ENCODE peak calls at places on chromosome 9, in five cellular contexts. E is mammary epithelial cell, T is Caco-2, D is AG09319, U is dorsolateral prefrontal cortex. J is an unnamed sample.

GRCh38 chr9:108913391-108913790 is 20.5 kb downstream of the ELP1 start:
- DNase-seq in E (no peak), T (no peak), D (no peak), U (no peak), J (peak)

GRCh38 chr9:109399258-109399767 is 78.5 kb upstream of the EPB41L4B start:
- DNase-seq in E (no peak), T (no peak), D (no peak), U (no peak), J (no peak)

GRCh38 chr9:135129137-135129695 is 41.7 kb downstream of the OLFM1 start:
- DNase-seq in E (no peak), T (no peak), D (no peak), U (no peak), J (no peak)

GRCh38 chr9:20558609-20559016 is 63.7 kb downstream of the MLLT3 start:
- DNase-seq in E (peak), T (no peak), D (peak), U (no peak), J (peak)

GRCh38 chr9:7879551-7880245 is 80.1 kb upstream of the DMAC1 start:
- DNase-seq in E (peak), T (no peak), D (no peak), U (no peak), J (peak)

GRCh38 chr9:135126480-135127187 is 39.2 kb downstream of the OLFM1 start:
- DNase-seq in E (peak), T (no peak), D (no peak), U (peak), J (peak)

GRCh38 chr9:89527084-89527483 is 29.2 kb upstream of the SEMA4D start:
- DNase-seq in E (no peak), T (no peak), D (no peak), U (no peak), J (no peak)

GRCh38 chr9:18184034-18184800 is 289.7 kb upstream of the ADAMTSL1 start:
- DNase-seq in E (no peak), T (no peak), D (no peak), U (no peak), J (no peak)

GRCh38 chr9:8492034-8492433 is 692.5 kb upstream of the DMAC1 start:
- DNase-seq in E (no peak), T (no peak), D (no peak), U (no peak), J (no peak)

GRCh38 chr9:86202338-86202882 is 57.0 kb downstream of the C9orf153 start:
- DNase-seq in E (peak), T (no peak), D (peak), U (no peak), J (peak)

GRCh38 chr9:121122450-121123032 is 47.8 kb downstream of the CNTRL start:
- DNase-seq in E (peak), T (no peak), D (no peak), U (no peak), J (peak)

GRCh38 chr9:134413890-134414731 is 87.9 kb downstream of the RXRA start:
- DNase-seq in E (peak), T (no peak), D (no peak), U (peak), J (peak)

GRCh38 chr9:114098660-114099522 is at the start of gene KIF12:
- DNase-seq in E (no peak), T (peak), D (no peak), U (peak), J (no peak)

GRCh38 chr9:108776920-108777650 is 78.7 kb downstream of the ACTL7B start:
- DNase-seq in E (peak), T (no peak), D (peak), U (no peak), J (peak)

GRCh38 chr9:75775173-75775572 is 115.3 kb upstream of the PCSK5 start:
- DNase-seq in E (no peak), T (no peak), D (no peak), U (no peak), J (no peak)

GRCh38 chr9:112866662-112867274 is 23.9 kb downstream of the SLC46A2 start:
- DNase-seq in E (peak), T (peak), D (peak), U (no peak), J (peak)

DNA sequence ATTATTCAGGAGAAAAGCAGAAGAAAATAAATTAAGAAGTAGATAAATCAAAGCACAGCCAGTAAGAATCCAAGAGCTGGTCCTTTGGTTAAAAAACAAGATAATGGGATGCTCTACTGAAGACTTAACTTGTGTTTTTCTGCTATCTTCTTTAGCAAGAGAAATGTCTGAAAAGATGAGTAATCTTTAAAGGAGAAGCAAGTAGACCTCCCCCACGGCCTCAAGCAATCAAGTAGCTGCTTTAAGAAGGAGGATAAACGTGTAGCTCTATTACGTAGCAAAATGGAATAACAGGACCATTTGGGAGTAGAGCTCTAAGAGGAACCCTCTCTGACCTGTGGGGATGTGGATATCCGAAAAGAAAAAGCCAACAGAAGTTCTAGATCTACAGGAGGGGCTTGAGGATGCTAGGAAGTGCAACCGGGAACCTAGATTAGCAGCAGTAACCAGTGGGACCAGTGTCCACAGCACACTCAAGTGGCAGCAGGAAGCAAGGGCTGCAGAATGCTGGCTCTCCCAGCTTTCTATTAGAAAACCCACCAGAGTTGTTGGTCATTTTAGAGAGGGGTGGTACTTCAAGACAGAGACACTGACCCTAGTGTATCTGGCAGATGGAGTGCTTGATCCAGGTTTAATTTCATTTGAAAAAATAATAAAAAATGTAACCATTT is 185.4 kb downstream of the GABBR2 start:
- DNase-seq in E (peak), T (no peak), D (no peak), U (no peak), J (peak)
- TF ChIP-seq CTCF in E (peak), T (peak), D (peak), U (no peak), J (peak)

GRCh38 chr9:95609426-95609825 is 92.7 kb upstream of the PTCH1 start:
- DNase-seq in E (no peak), T (no peak), D (no peak), U (no peak), J (no peak)

GRCh38 chr9:95613670-95614069 is 96.9 kb upstream of the PTCH1 start:
- DNase-seq in E (no peak), T (no peak), D (no peak), U (no peak), J (no peak)

GRCh38 chr9:95611354-95611753 is 94.6 kb upstream of the PTCH1 start:
- DNase-seq in E (no peak), T (no peak), D (no peak), U (no peak), J (no peak)

GRCh38 chr9:95606951-95607350 is 90.2 kb upstream of the PTCH1 start:
- DNase-seq in E (no peak), T (no peak), D (no peak), U (no peak), J (no peak)

DNA sequence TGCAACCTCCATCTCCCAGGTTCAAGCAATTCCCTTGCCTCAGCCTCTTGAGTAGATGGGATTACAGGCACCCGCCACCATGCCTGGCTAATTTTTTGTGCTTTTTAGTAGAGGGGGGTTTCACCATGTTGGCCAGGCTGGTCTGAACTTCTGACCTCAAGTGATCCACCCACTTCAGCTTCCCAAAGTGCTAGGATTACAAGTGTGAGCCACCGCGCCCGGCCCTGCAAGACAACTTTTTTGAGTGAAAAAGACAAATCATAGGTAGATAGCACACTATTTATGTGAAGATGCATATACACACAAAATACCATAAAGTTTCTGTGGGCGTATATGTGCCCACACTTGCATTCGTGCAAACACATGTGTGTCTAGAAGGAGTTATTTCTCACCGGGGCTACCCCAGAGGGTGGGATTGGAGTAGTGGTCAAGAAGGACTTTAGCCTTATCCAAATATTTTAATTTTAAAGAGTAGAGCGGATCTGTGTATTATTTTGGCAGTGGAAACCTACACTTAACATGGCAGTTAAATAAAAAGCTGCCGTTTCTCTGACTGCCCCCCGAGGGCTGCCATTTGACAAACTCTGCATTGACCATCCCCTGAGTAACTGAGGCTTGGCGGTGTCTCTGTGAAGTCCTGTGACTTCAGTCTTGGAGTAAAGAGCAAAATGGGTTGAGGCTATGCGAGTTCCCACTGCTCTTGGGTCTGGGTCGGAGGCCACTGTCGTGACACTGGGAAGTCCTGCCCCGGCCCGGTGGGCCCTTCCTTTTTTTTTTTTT is 93.4 kb upstream of the PTCH1 start:
- DNase-seq in E (no peak), T (no peak), D (no peak), U (no peak), J (no peak)
- TF ChIP-seq CTCF in E (no peak), T (no peak), D (no peak), U (no peak), J (no peak)

GRCh38 chr9:4327504-4328191 is 27.8 kb upstream of the GLIS3 start:
- DNase-seq in E (peak), T (no peak), D (peak), U (no peak), J (peak)
- TF ChIP-seq CTCF in E (no peak), T (no peak), D (peak), U (no peak), J (peak)

GRCh38 chr9:131008909-131009618 is at the start of gene LAMC3:
- DNase-seq in E (no peak), T (no peak), D (no peak), U (no peak), J (no peak)
- TF ChIP-seq CTCF in E (no peak), T (peak), D (peak), U (peak), J (peak)

GRCh38 chr9:15115041-15115440 is 192.0 kb downstream of the TTC39B start:
- DNase-seq in E (no peak), T (no peak), D (no peak), U (no peak), J (no peak)
- TF ChIP-seq CTCF in E (no peak), T (no peak), D (no peak), U (no peak), J (no peak)

GRCh38 chr9:38390851-38391250 is 1.7 kb upstream of the ALDH1B1 start:
- DNase-seq in E (no peak), T (no peak), D (no peak), U (no peak), J (no peak)

GRCh38 chr9:38393128-38393809 is 767 bp downstream of the ALDH1B1 start:
- DNase-seq in E (no peak), T (no peak), D (no peak), U (no peak), J (no peak)

GRCh38 chr9:38391278-38392118 is 1.0 kb upstream of the ALDH1B1 start:
- DNase-seq in E (no peak), T (no peak), D (no peak), U (no peak), J (no peak)

GRCh38 chr9:38394419-38394818 is 1.9 kb downstream of the ALDH1B1 start:
- DNase-seq in E (no peak), T (no peak), D (no peak), U (no peak), J (no peak)

DNA sequence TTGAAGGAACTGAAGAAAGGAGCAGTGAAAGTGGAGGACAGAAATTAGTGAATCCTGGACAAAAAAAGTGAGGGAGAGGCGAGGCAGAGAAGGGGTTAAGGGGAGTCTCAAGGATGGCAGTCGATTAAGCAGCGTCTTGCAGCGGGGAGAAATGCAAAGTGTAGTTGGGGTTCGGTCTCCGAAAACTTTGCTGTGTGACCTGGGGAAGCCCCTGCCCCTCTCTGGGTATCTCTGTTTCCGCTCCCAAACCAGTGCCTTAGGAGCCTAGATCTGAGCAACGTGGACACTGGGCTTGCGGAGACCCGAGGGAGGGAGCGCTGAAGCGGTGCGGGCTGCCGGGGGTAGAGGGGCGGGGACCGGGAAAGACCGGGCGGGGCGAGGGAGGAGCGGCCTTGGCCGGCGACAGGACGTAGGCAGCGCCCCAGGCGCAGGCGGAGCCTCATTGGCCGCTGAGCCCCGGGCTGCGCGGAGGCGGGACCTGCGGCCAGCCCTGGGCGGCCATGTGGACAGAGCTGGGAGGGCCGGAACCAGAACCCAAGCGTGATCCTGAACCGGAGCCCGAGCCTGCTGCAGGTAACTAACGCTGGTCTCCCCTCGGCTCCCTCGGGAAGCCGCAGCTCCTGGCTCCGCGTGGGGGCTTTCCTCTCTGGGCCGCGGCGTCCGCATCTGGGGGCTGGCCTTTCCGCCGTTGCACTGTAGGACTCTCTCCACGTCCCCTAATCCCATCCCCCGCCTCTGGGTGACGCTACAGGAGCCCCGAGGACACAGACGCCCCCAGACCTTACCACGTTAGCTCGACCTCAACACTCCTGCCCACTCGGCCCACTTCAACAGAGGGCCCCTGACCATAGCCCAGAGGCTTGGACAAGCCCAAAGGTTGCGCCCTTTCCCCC is at the start of gene ALDH1B1:
- DNase-seq in E (peak), T (peak), D (peak), U (peak), J (peak)
- TF ChIP-seq CTCF in E (no peak), T (peak), D (peak), U (no peak), J (peak)

GRCh38 chr9:4642351-4642750 is 19.7 kb upstream of the PLPP6 start:
- DNase-seq in E (no peak), T (no peak), D (no peak), U (no peak), J (no peak)

GRCh38 chr9:4638968-4639367 is 23.1 kb upstream of the PLPP6 start:
- DNase-seq in E (no peak), T (no peak), D (no peak), U (no peak), J (no peak)

GRCh38 chr9:4639420-4639819 is 22.7 kb upstream of the PLPP6 start:
- DNase-seq in E (no peak), T (no peak), D (no peak), U (no peak), J (no peak)

DNA sequence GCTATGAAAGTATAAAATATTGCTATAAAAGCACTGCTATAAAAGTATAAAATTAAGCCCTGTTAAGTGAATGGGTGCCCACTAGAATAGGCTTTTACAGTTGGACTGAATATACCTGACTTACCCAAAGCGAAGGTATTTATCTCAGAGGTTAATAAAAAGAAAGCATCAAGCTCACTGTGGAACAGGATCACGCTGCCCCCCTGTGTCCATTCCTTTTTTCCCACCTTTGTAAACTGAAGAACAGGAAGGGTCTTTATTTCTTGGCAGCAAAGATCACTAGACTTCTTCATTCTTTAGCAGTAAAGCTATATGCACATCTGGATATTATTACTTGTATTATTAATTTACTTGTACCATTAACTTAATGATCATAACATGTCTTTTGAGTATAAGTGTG is 22.1 kb upstream of the PLPP6 start:
- DNase-seq in E (no peak), T (no peak), D (no peak), U (no peak), J (peak)
- TF ChIP-seq CTCF in E (peak), T (peak), D (peak), U (peak), J (peak)